ENCODE peak calls at places on chromosome 20, in nine cellular contexts. F is H9, W is IMR-90, R is mesenchymal stem cell, A is mammary epithelial cell, C is PC-3, N is colonic mucosa, T is neural progenitor cell, H is trophoblast cell. U is an unnamed sample.

GRCh38 chr20:11235058-11235457 is 561.3 kb upstream of the JAG1 start:
- DNase-seq in F (peak; percentile 43), R (peak; percentile 73), A (peak; percentile 80), N (no peak), C (peak; percentile 44), W (peak; percentile 79), H (no peak), T (no peak), U (peak; percentile 41)

GRCh38 chr20:8862092-8862491 is 206.8 kb upstream of the PLCB4 start:
- DNase-seq in W (no peak), C (no peak), F (no peak), H (no peak), T (no peak), R (no peak), N (no peak), A (no peak), U (no peak)

GRCh38 chr20:19222520-19223040 is 10.1 kb downstream of the SLC24A3 start:
- DNase-seq in R (no peak), C (no peak), H (no peak), N (no peak), F (no peak), W (no peak), T (no peak), A (no peak), U (no peak)

GRCh38 chr20:36825374-36826104 is 50.4 kb upstream of the TLDC2 start:
- DNase-seq in H (peak; percentile 7), F (no peak), R (no peak), W (no peak), C (no peak), A (no peak), N (no peak), T (peak; percentile 34), U (no peak)

GRCh38 chr20:14647016-14647415 is 309.6 kb upstream of the FLRT3 start:
- DNase-seq in C (no peak), N (no peak), F (no peak), W (no peak), A (no peak), T (no peak), R (no peak), H (no peak), U (no peak)

GRCh38 chr20:43529051-43529450 is 21.6 kb downstream of the L3MBTL1 start:
- DNase-seq in F (no peak), W (no peak), H (no peak), A (no peak), R (no peak), T (no peak), C (no peak), N (no peak), U (no peak)

GRCh38 chr20:62487564-62488086 is 11.8 kb upstream of the GATA5 start:
- DNase-seq in F (no peak), W (no peak), T (no peak), A (no peak), R (no peak), N (no peak), H (no peak), C (no peak), U (no peak)

GRCh38 chr20:44402391-44403193 is 47.1 kb downstream of the HNF4A start:
- DNase-seq in R (no peak), N (peak; percentile 68), W (no peak), T (no peak), F (no peak), A (no peak), C (no peak), H (no peak), U (no peak)

GRCh38 chr20:62362590-62362940 is 4.5 kb downstream of the LAMA5 start:
- DNase-seq in W (no peak), A (no peak), F (peak; percentile 44), C (no peak), N (no peak), T (no peak), R (no peak), H (no peak), U (no peak)

GRCh38 chr20:48025061-48025515 is 239.8 kb upstream of the SULF2 start:
- DNase-seq in C (peak; percentile 47), T (peak; percentile 49), N (no peak), F (peak; percentile 76), A (peak; percentile 83), W (peak; percentile 29), R (peak; percentile 85), H (no peak), U (peak; percentile 92)

GRCh38 chr20:19758888-19759331 is 852 bp downstream of the RIN2 start:
- DNase-seq in F (peak; percentile 76), H (peak; percentile 34), T (peak; percentile 75), N (peak; percentile 74), A (peak; percentile 21), C (peak; percentile 57), W (no peak), R (peak; percentile 71), U (peak; percentile 68)

GRCh38 chr20:64101731-64102621 is 5.4 kb downstream of the NPBWR2 start:
- DNase-seq in R (no peak), H (no peak), F (peak; percentile 74), N (no peak), T (peak; percentile 86), W (no peak), C (peak; percentile 59), A (no peak), U (peak; percentile 39)

GRCh38 chr20:31593221-31594001 is 11.7 kb upstream of the ID1 start:
- DNase-seq in A (peak; percentile 100), N (peak; percentile 94), W (peak; percentile 89), H (peak; percentile 97), R (peak; percentile 79), T (no peak), F (peak; percentile 48), C (peak; percentile 99), U (peak; percentile 97)
- H3K4me1 ChIP-seq in A (peaks cover 37% of the 10 kb centered on the region), N (peaks cover 16% of the 10 kb centered on the region), W (peaks cover 14% of the 10 kb centered on the region), H (peaks cover 47% of the 10 kb centered on the region), R (peaks cover 24% of the 10 kb centered on the region), T (peaks cover 15% of the 10 kb centered on the region), F (peaks cover 7% of the 10 kb centered on the region), C (peaks cover 38% of the 10 kb centered on the region), U (peaks cover 45% of the 10 kb centered on the region)

DNA sequence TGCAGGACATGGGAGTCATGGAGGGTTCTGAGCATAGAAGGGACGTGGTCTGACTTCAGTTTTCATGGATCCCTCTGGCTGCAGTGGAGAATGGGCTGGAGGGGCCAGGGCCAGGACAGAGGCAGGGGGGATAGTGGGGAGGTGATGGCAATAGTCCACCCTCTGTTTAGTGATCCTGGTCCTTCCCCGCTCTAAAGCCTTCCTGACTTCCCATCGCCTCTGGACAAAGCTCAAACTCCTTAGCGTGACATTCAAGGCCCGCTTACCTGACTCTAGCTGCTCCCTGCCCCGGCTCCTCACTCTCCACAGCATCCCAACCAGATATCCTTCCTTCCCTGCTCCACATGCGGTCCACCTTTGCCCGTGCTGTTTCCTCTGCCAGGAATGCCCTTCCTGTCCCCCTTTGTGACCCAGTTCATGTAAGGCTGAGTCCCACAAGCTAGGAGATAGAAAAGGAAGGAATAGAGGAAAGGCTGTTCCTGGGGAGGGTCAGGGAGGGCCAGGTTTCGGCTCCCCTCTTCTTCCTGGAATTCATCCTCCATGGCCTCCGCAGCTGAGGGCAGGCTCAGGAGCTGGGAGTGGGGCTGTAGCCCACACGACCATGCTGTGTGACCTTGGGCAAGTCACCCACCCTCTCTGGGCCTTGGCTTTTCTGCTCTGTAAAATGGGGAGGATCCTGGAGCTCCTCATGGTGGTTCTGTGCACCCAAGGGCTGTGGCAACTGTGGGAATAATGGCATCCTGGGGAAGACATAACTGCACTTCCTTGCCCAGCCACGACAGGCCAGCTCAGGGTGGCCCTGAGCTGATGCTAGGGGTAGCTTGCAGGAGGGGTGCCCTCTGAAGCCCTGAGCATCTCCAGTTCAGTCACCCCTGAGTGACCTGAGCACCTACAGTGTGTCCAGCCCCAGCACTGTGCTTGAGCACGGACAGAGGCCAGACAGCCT is 116.1 kb downstream of the CEBPB start:
- DNase-seq in F (no peak), C (no peak), N (peak; percentile 21), A (no peak), T (no peak), H (no peak), R (no peak), W (no peak), U (no peak)
- H3K9ac ChIP-seq in F (no peak overlapping the region), C (no peak overlapping the region), N (peak overlapping the region; percentile 84), A (no peak overlapping the region), T (no peak overlapping the region), H (no peak overlapping the region), R (peak overlapping the region; percentile 90), W (peak overlapping the region; percentile 70), U (peak overlapping the region; percentile 84)

GRCh38 chr20:52794853-52795252 is 177.3 kb upstream of the TSHZ2 start:
- DNase-seq in A (no peak), T (no peak), H (no peak), C (no peak), F (no peak), N (no peak), R (no peak), W (no peak), U (no peak)
- H3K27me3 ChIP-seq in A (no peaks in the 10 kb centered on the region), T (no peaks in the 10 kb centered on the region), H (no peaks in the 10 kb centered on the region), C (peaks cover 6% of the 10 kb centered on the region), F (no peaks in the 10 kb centered on the region), N (no peaks in the 10 kb centered on the region), R (no peaks in the 10 kb centered on the region), W (no peaks in the 10 kb centered on the region), U (peaks cover 6% of the 10 kb centered on the region)

GRCh38 chr20:50146732-50147662 is 6.5 kb downstream of the PEDS1 start:
- DNase-seq in W (peak; percentile 43), N (peak; percentile 66), R (no peak), A (peak; percentile 89), H (no peak), C (peak; percentile 89), T (peak; percentile 46), F (peak; percentile 58), U (no peak)

GRCh38 chr20:50142812-50143211 is 10.7 kb downstream of the PEDS1 start:
- DNase-seq in R (no peak), A (no peak), H (peak; percentile 70), C (no peak), W (no peak), T (no peak), F (peak; percentile 89), N (no peak), U (no peak)

GRCh38 chr20:50144362-50144761 is 9.2 kb downstream of the PEDS1 start:
- DNase-seq in N (no peak), C (peak; percentile 73), A (peak; percentile 100), W (peak; percentile 99), H (peak; percentile 93), T (no peak), F (no peak), R (peak; percentile 100), U (peak; percentile 99)

GRCh38 chr20:50149481-50150254 is 3.9 kb downstream of the PEDS1 start:
- DNase-seq in H (no peak), A (no peak), F (no peak), T (no peak), W (no peak), C (no peak), R (no peak), N (no peak), U (no peak)

GRCh38 chr20:50146214-50146613 is 7.3 kb downstream of the PEDS1 start:
- DNase-seq in R (no peak), T (no peak), W (peak; percentile 53), C (no peak), N (no peak), A (no peak), H (no peak), F (no peak), U (no peak)
- H3K4me1 ChIP-seq in R (peaks cover 48% of the 10 kb centered on the region), T (peaks cover 11% of the 10 kb centered on the region), W (peaks cover 35% of the 10 kb centered on the region), C (peaks cover 53% of the 10 kb centered on the region), N (peaks cover 20% of the 10 kb centered on the region), A (peaks cover 84% of the 10 kb centered on the region), H (peaks cover 59% of the 10 kb centered on the region), F (peaks cover 25% of the 10 kb centered on the region), U (peaks cover 47% of the 10 kb centered on the region)